ENCODE peak calls at places on chromosome 18, in six cellular contexts. J, P, G, M, W and D are unnamed samples.

GRCh38 chr18:79484661-79485621 is 89.2 kb downstream of the NFATC1 start:
- DNase-seq in W (no peak), P (no peak), J (no peak), M (no peak), G (no peak), D (no peak)

GRCh38 chr18:12946549-12947354 is 1.1 kb upstream of the SEH1L start:
- DNase-seq in J (no peak), P (no peak), G (peak), M (no peak), W (peak), D (peak)

GRCh38 chr18:80037869-80038630 is 3.8 kb downstream of the RBFA start:
- DNase-seq in M (no peak), J (no peak), G (no peak), P (no peak), W (no peak), D (no peak)

GRCh38 chr18:51009071-51009470 is 20.9 kb upstream of the SMAD4 start:
- DNase-seq in G (peak), J (no peak), M (no peak), P (no peak), W (no peak), D (no peak)

GRCh38 chr18:48817021-48817461 is 133.7 kb downstream of the SMAD7 start:
- DNase-seq in P (no peak), G (no peak), W (no peak), J (no peak), M (no peak), D (no peak)

GRCh38 chr18:74450626-74451025 is 6.5 kb downstream of the DIPK1C start:
- DNase-seq in P (no peak), G (no peak), J (no peak), M (no peak), W (no peak), D (no peak)

GRCh38 chr18:70673834-70674233 is 385.0 kb downstream of the SOCS6 start:
- DNase-seq in J (no peak), G (no peak), M (no peak), W (no peak), P (no peak), D (no peak)

GRCh38 chr18:74898965-74899364 is 301.3 kb downstream of the ZNF407 start:
- DNase-seq in J (peak), W (no peak), M (peak), G (no peak), P (no peak), D (no peak)

GRCh38 chr18:13252696-13253410 is 34.3 kb downstream of the LDLRAD4 start:
- DNase-seq in J (no peak), P (no peak), G (peak), M (no peak), W (no peak), D (no peak)

GRCh38 chr18:39389800-39390379 is 1824.3 kb upstream of the CELF4 start:
- DNase-seq in W (no peak), P (no peak), M (no peak), G (peak), J (no peak), D (no peak)